ENCODE peak calls at places on chromosomes 4 and X, in six cellular contexts. A, K, I, U, N and L are unnamed samples.

GRCh38 chr4:29046166-29046565 is 1674.0 kb upstream of the PCDH7 start:
- DNase-seq in I (no peak), N (no peak), A (no peak), U (peak; percentile 8), K (peak; percentile 47), L (no peak)

GRCh38 chrX:34656467-34656841 is 631 bp downstream of the TMEM47 start:
- DNase-seq in A (peak; percentile 31), K (no peak), U (no peak), N (peak; percentile 65), I (peak; percentile 7), L (no peak)

GRCh38 chr4:112860731-112861377 is 188.6 kb upstream of the ANK2 start:
- DNase-seq in I (no peak), A (no peak), N (no peak), K (no peak), U (no peak), L (no peak)

GRCh38 chr4:1405249-1405635 is 1.0 kb downstream of the NKX1-1 start:
- DNase-seq in K (no peak), A (peak; percentile 11), N (no peak), I (no peak), U (no peak), L (no peak)

GRCh38 chrX:19188566-19188965 is 66.3 kb upstream of the ADGRG2 start:
- DNase-seq in N (no peak), I (no peak), K (no peak), A (no peak), U (no peak), L (no peak)

GRCh38 chrX:295136-295535 is 14.0 kb downstream of the PLCXD1 start:
- DNase-seq in I (no peak), U (no peak), N (no peak), K (no peak), A (peak; percentile 36), L (no peak)

GRCh38 chr4:179615704-179616103 is 2173.5 kb upstream of the AGA start:
- DNase-seq in K (no peak), A (no peak), U (no peak), N (no peak), I (no peak), L (no peak)

GRCh38 chr4:112923514-112923913 is 125.9 kb upstream of the ANK2 start:
- DNase-seq in U (no peak), I (no peak), K (no peak), A (no peak), N (no peak), L (no peak)

GRCh38 chr4:64581422-64581821 is 172.2 kb upstream of the TECRL start:
- DNase-seq in K (peak; percentile 68), N (no peak), A (no peak), I (no peak), U (peak; percentile 60), L (no peak)

GRCh38 chrX:113305496-113305895 is 464.9 kb upstream of the AMOT start:
- DNase-seq in K (peak; percentile 89), N (no peak), A (no peak), U (no peak), I (no peak), L (peak; percentile 23)

GRCh38 chr4:182242793-182243192 is 409 bp upstream of the TENM3 start:
- DNase-seq in A (no peak), N (no peak), K (peak; percentile 94), U (peak; percentile 74), I (no peak), L (no peak)

GRCh38 chrX:56788229-56788628 is 59.2 kb downstream of the NBDY start:
- DNase-seq in N (no peak), U (no peak), A (peak; percentile 8), K (no peak), I (no peak), L (no peak)

GRCh38 chr4:85409251-85409650 is 65.7 kb upstream of the ARHGAP24 start:
- DNase-seq in K (peak; percentile 22), N (no peak), I (peak; percentile 83), A (no peak), U (peak; percentile 74), L (no peak)

GRCh38 chr4:158904815-158905214 is 136.0 kb downstream of the FNIP2 start:
- DNase-seq in K (no peak), U (no peak), A (no peak), I (no peak), N (no peak), L (no peak)
- H3K4me3 ChIP-seq in K (no peak overlapping the region), U (no peak overlapping the region), A (no peak overlapping the region), I (no peak overlapping the region), N (no peak overlapping the region), L (no peak overlapping the region)

DNA sequence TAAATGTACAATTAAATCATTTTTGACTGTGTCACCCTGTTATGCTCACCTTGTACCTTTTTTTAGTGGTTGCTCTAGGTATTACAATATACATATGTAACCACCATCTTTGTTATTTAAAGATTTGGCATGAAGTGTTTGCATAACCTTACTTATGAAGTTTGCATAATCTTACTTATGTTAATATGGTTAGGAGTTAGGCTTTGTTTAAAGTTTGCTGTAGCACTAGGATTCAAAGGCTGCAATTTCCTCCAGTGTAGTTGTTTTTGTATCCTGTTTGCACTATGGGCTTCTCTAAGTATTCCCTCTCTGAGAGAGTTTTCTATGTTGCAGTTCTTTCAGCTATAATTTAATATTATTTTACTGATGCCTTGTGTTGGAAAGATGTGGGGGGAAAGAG is 15.0 kb upstream of the GSPT2 start:
- DNase-seq in I (no peak), A (no peak), U (no peak), K (no peak), N (no peak), L (no peak)
- TF ChIP-seq CTCF in I (no peak), A (no peak), U (no peak), K (no peak), N (no peak), L (no peak)

DNA sequence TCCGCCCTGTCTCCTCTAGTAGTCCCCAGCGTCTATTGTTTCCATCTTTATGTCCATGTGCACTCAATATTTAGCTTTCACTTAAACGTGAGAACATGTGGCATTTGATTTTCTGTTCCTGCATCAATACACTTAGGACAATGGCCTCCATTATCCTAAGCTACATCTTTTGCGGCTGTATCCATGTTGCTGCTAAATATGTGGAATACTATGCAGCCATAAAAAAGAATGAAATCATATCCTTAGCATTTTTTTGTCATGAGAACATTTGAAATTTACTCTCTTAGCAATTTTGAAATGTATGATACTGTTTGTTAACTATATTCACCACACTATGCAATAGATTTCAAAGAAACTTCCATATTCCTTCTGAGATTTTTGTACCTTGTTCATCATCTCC is 19.8 kb upstream of the CD38 start:
- DNase-seq in U (no peak), A (no peak), K (no peak), N (no peak), I (no peak), L (no peak)
- H3K36me3 ChIP-seq in U (no peaks in the 10 kb centered on the region), A (no peaks in the 10 kb centered on the region), K (no peaks in the 10 kb centered on the region), N (no peaks in the 10 kb centered on the region), I (no peaks in the 10 kb centered on the region), L (no peaks in the 10 kb centered on the region)

GRCh38 chr4:10104991-10105276 is 11.7 kb downstream of the WDR1 start:
- DNase-seq in U (no peak), A (no peak), K (no peak), I (no peak), N (no peak), L (no peak)

GRCh38 chr4:10105421-10105820 is 11.2 kb downstream of the WDR1 start:
- DNase-seq in U (no peak), A (no peak), K (no peak), I (no peak), N (no peak), L (no peak)

GRCh38 chr4:10107111-10108091 is 9.2 kb downstream of the WDR1 start:
- DNase-seq in K (peak; percentile 66), N (no peak), U (peak; percentile 56), A (no peak), I (no peak), L (no peak)

GRCh38 chr4:10105920-10106319 is 10.7 kb downstream of the WDR1 start:
- DNase-seq in I (no peak), N (no peak), U (no peak), K (no peak), A (no peak), L (no peak)

GRCh38 chr4:10106421-10107039 is 10.1 kb downstream of the WDR1 start:
- DNase-seq in K (peak; percentile 98), A (no peak), I (peak; percentile 90), U (peak; percentile 95), N (peak; percentile 93), L (peak; percentile 91)
- H3K4me3 ChIP-seq in K (peak overlapping the region; percentile 44), A (no peak overlapping the region), I (no peak overlapping the region), U (no peak overlapping the region), N (peak overlapping the region; percentile 33), L (peak overlapping the region; percentile 16)

DNA sequence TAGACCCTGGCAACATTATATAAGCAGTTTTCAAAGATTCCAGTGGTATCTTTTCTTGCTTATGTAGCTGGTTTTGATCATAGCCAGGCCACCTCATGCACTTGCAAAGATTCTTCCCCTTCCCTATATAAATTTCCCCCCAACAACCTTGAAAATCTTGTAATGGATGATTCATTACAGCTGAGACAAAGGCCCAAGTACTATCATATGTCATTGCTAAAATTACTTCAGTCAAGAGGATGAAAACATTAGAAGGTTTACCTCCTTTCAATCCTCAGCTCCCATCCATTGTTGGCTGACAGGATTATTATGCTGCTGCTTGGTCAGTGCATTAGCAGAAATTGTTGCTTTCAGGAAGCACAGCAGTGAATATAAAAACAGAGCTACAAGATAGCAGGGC is 7.9 kb upstream of the ARHGEF38 start:
- DNase-seq in I (no peak), N (no peak), A (no peak), K (no peak), U (no peak), L (no peak)
- TF ChIP-seq CTCF in I (no peak), N (no peak), A (no peak), K (no peak), U (no peak), L (no peak)

GRCh38 chr4:82851902-82852750 is 38.8 kb downstream of the SEC31A start:
- DNase-seq in I (peak; percentile 61), K (peak; percentile 14), N (no peak), U (peak; percentile 60), A (no peak), L (peak; percentile 4)

GRCh38 chr4:82850684-82851083 is 40.3 kb downstream of the SEC31A start:
- DNase-seq in I (no peak), U (no peak), N (no peak), A (no peak), K (no peak), L (no peak)

GRCh38 chr4:82848706-82849105 is 42.2 kb downstream of the SEC31A start:
- DNase-seq in A (no peak), I (no peak), N (no peak), K (no peak), U (no peak), L (no peak)

GRCh38 chr4:82852751-82853053 is 38.3 kb downstream of the SEC31A start:
- DNase-seq in I (no peak), K (no peak), U (no peak), N (no peak), A (no peak), L (no peak)

DNA sequence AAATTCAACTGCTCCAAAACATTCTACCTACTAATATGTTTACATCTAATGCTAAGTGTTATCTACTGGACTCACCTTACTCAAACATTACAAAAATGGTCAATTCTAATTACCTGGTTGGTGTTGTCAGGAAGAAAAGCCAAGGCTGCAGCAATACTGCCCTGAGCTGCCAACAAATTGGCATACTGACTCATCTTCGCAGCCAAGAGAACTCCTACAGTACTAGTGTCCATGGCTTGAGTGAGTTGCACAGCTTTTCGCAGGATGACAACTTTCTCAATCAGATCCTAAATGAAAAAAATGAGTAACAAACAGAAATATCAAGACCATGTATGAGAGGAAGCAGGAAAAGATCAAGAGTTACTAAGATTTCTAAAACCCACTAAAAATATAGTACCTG is 39.6 kb downstream of the SEC31A start:
- DNase-seq in U (no peak), I (no peak), K (no peak), A (no peak), N (no peak), L (no peak)
- H3K36me3 ChIP-seq in U (peaks cover 78% of the 10 kb centered on the region), I (peaks cover 53% of the 10 kb centered on the region), K (peaks cover 16% of the 10 kb centered on the region), A (peaks cover 100% of the 10 kb centered on the region), N (peaks cover 79% of the 10 kb centered on the region), L (peaks cover 26% of the 10 kb centered on the region)

GRCh38 chr4:178577933-178578332 is 1135.7 kb upstream of the AGA start:
- DNase-seq in I (no peak), N (no peak), U (no peak), A (no peak), K (no peak), L (no peak)
- H3K4me3 ChIP-seq in I (no peak overlapping the region), N (no peak overlapping the region), U (no peak overlapping the region), A (no peak overlapping the region), K (no peak overlapping the region), L (no peak overlapping the region)